ENCODE peak calls at places on chromosome 17, in nine cellular contexts. O is PC-3, J is IMR-90, T is endodermal cell, A is left ventricle myocardium inferior, M is cardiac muscle cell, L is endothelial cell of umbilical vein, U is testis, K is prostate gland. B is an unnamed sample.

GRCh38 chr17:42266462-42266861 is 9.7 kb downstream of the STAT5B start:
- DNase-seq in L (no peak), K (no peak), O (no peak), M (no peak), A (no peak), J (no peak), U (no peak), T (no peak), B (no peak)

GRCh38 chr17:64778367-64779290 is 116.5 kb upstream of the SMURF2 start:
- DNase-seq in K (no peak), T (peak; percentile 89), A (peak; percentile 24), M (peak; percentile 24), O (peak; percentile 40), J (no peak), U (peak; percentile 33), L (no peak), B (no peak)

GRCh38 chr17:40921026-40921425 is 16.4 kb downstream of the KRT23 start:
- DNase-seq in A (no peak), J (no peak), O (peak; percentile 45), L (no peak), T (no peak), U (no peak), K (no peak), M (no peak), B (no peak)

GRCh38 chr17:50564916-50565315 is 4.4 kb downstream of the CACNA1G start:
- DNase-seq in U (peak; percentile 63), T (no peak), J (peak; percentile 56), K (no peak), M (peak; percentile 86), L (no peak), A (peak; percentile 67), O (no peak), B (peak; percentile 39)

GRCh38 chr17:34582185-34582900 is 3.0 kb downstream of the TMEM132E start:
- DNase-seq in U (peak; percentile 26), A (no peak), T (peak; percentile 65), O (no peak), M (no peak), L (no peak), J (no peak), K (no peak), B (no peak)

GRCh38 chr17:40724656-40725055 is 21.1 kb upstream of the KRT24 start:
- DNase-seq in A (no peak), T (no peak), J (no peak), M (no peak), K (no peak), O (peak; percentile 35), U (no peak), L (no peak), B (no peak)

GRCh38 chr17:6654816-6655731 is 3.5 kb downstream of the C17orf100 start:
- DNase-seq in K (peak; percentile 61), T (peak; percentile 91), U (no peak), A (no peak), J (no peak), M (no peak), L (no peak), O (no peak), B (no peak)

GRCh38 chr17:57966875-57967274 is 11.7 kb upstream of the CUEDC1 start:
- DNase-seq in K (no peak), M (no peak), U (no peak), O (no peak), T (peak; percentile 44), L (no peak), A (no peak), J (no peak), B (no peak)

GRCh38 chr17:40621019-40621418 is 26.6 kb downstream of the SMARCE1 start:
- DNase-seq in T (no peak), L (no peak), K (no peak), A (no peak), U (no peak), M (no peak), O (no peak), J (no peak), B (no peak)

GRCh38 chr17:51263001-51263400 is 2.7 kb downstream of the UTP18 start:
- DNase-seq in A (no peak), T (no peak), J (peak; percentile 34), K (no peak), L (no peak), U (no peak), O (no peak), M (peak; percentile 8), B (peak; percentile 83)

GRCh38 chr17:28740406-28741357 is 3.1 kb upstream of the TRAF4 start:
- DNase-seq in K (no peak), L (no peak), J (no peak), O (no peak), M (no peak), T (no peak), A (no peak), U (no peak), B (no peak)

GRCh38 chr17:28744104-28744801 is 442 bp downstream of the TRAF4 start:
- DNase-seq in L (peak; percentile 51), M (peak; percentile 69), A (peak; percentile 52), K (no peak), O (no peak), T (peak; percentile 95), J (peak; percentile 41), U (peak; percentile 72), B (peak; percentile 46)

GRCh38 chr17:28743243-28744103 is at the start of gene TRAF4:
- DNase-seq in T (peak; percentile 97), A (peak; percentile 79), U (peak; percentile 84), M (peak; percentile 87), K (peak; percentile 73), J (peak; percentile 84), L (peak; percentile 63), O (peak; percentile 80), B (no peak)

GRCh38 chr17:28738680-28739384 is 5.0 kb upstream of the TRAF4 start:
- DNase-seq in M (no peak), A (no peak), U (no peak), K (no peak), L (no peak), J (no peak), O (no peak), T (no peak), B (no peak)

GRCh38 chr17:28741358-28742349 is 2.2 kb upstream of the TRAF4 start:
- DNase-seq in O (no peak), J (no peak), K (no peak), M (no peak), L (no peak), T (no peak), U (no peak), A (no peak), B (no peak)
- H3K27ac ChIP-seq in O (no peak overlapping the region), J (peak overlapping the region; percentile 32), K (no peak overlapping the region), M (no peak overlapping the region), L (no peak overlapping the region), T (no peak overlapping the region), U (no peak overlapping the region), A (no peak overlapping the region), B (no peak overlapping the region)

GRCh38 chr17:81903896-81904599 is 2.0 kb downstream of the NPB start:
- DNase-seq in A (no peak), O (no peak), T (no peak), U (no peak), K (no peak), M (no peak), L (no peak), J (no peak), B (no peak)

GRCh38 chr17:81904600-81905423 is 2.8 kb downstream of the NPB start:
- DNase-seq in L (no peak), A (no peak), M (no peak), J (no peak), T (no peak), U (no peak), K (no peak), O (no peak), B (no peak)

GRCh38 chr17:81902023-81902652 is at the start of gene NPB:
- DNase-seq in J (no peak), U (no peak), K (no peak), A (no peak), O (no peak), M (peak; percentile 21), L (no peak), T (peak; percentile 82), B (no peak)

GRCh38 chr17:81902653-81903414 is 796 bp downstream of the NPB start:
- DNase-seq in L (no peak), U (no peak), J (no peak), O (no peak), A (no peak), K (no peak), M (no peak), T (peak; percentile 81), B (no peak)

DNA sequence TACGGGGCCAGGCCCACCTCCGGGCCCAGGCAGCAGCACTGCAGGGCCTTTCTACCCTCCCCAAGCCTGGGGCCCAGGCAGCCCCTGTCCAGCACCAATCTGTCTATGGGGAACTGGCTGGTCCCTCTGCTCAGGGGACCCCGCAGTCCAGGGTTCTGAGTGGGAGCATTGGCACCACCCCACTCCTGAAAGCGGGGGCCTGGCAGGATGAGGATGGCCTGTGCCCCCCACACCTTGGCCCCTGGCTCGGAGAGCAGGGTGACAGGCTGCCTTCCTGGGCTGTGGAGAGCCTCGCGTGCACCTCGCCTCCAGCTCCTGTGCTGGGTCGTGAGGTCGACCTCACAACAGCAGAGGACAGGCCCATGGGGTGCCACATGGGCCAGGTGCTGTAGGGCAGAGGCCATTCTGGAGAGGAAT is 1.4 kb downstream of the NPB start:
- DNase-seq in J (no peak), M (no peak), K (no peak), A (no peak), L (no peak), O (no peak), T (no peak), U (no peak), B (no peak)
- TF ChIP-seq CTCF in J (no peak), M (no peak), K (no peak), A (no peak), L (no peak), O (no peak), T (no peak), U (no peak), B (no peak)

DNA sequence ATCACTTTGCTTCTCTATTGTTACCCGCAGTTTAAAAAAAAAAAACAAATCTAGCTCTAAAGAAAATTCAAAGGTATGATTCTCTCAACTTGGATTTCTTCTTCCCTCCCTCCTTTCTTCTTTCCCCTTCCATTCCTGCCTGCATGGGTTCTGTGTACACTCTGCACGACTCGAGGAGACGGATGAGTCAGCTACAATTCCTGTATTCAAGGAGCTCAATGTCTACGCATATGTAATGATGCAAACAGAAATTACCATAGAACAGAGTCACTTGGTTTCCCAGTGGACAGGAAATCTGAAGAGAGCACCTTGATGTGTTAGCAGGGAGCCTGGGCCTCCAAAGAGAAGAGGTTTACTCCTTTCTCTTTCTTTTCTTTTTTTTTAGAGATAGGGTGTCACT is 92.3 kb downstream of the VPS53 start:
- DNase-seq in O (peak; percentile 56), K (no peak), M (peak; percentile 57), A (no peak), U (no peak), J (peak; percentile 87), L (peak; percentile 55), T (no peak), B (peak; percentile 67)
- H3K27ac ChIP-seq in O (no peak overlapping the region), K (no peak overlapping the region), M (no peak overlapping the region), A (no peak overlapping the region), U (no peak overlapping the region), J (no peak overlapping the region), L (no peak overlapping the region), T (peak overlapping the region; percentile 53), B (no peak overlapping the region)

DNA sequence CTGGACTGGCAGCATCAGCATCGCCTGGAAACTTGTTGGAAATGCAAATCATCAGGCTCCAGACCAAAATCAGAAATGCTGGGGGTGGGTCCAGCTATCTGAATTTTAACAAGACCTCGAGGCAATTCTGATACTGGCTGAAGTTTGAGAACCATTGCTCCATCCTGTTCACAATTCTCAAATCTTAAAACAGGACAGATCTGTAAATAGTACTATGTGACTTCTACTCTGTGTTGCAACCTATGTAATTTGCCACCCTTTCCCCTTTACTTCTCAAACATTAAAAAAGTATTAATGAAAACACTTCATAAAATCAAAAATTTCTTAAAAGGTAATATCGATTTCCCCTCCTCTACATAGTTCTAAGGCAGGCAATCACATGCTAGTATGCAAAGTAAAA is 28.5 kb downstream of the CACNG1 start:
- DNase-seq in O (no peak), J (no peak), U (no peak), M (no peak), K (no peak), T (no peak), A (no peak), L (no peak), B (no peak)
- TF ChIP-seq CTCF in O (no peak), J (no peak), U (no peak), M (no peak), K (no peak), T (no peak), A (no peak), L (no peak), B (no peak)